ENCODE peak calls at places on chromosome 20, in ten cellular contexts. N is brain microvascular endothelial cell, Q is lung, M is heart left ventricle, L is cardiac fibroblast, T is tibial nerve, X is lower lobe of right lung, G is bronchial epithelial cell, Z is mammary epithelial cell, A is ovary. O is an unnamed sample.

GRCh38 chr20:58113706-58114105 is 114.7 kb downstream of the ANKRD60 start:
- DNase-seq in M (no peak), T (no peak), X (no peak), A (no peak), Q (peak; percentile 19), Z (no peak), L (no peak), G (no peak), N (no peak), O (no peak)

GRCh38 chr20:36808317-36809257 is 35.0 kb upstream of the DSN1 start:
- DNase-seq in M (peak; percentile 86), L (peak; percentile 95), Z (peak; percentile 64), X (peak; percentile 82), G (peak; percentile 89), T (peak; percentile 39), N (peak; percentile 84), Q (peak; percentile 66), A (peak; percentile 60), O (peak; percentile 96)

GRCh38 chr20:61934716-61935530 is 130.8 kb downstream of the TAF4 start:
- DNase-seq in M (no peak), G (no peak), A (peak; percentile 7), Q (no peak), X (peak; percentile 25), L (no peak), T (peak; percentile 1), Z (no peak), N (no peak), O (no peak)

GRCh38 chr20:46705378-46705729 is 4.1 kb upstream of the SLC2A10 start:
- DNase-seq in Q (no peak), Z (no peak), T (no peak), G (no peak), N (no peak), A (no peak), L (no peak), X (no peak), M (no peak), O (no peak)

GRCh38 chr20:58028123-58028522 is 200.3 kb downstream of the ANKRD60 start:
- DNase-seq in Q (no peak), L (no peak), M (no peak), T (no peak), G (no peak), Z (no peak), X (no peak), N (no peak), A (no peak), O (no peak)

GRCh38 chr20:24492031-24492607 is 22.7 kb downstream of the SYNDIG1 start:
- DNase-seq in L (no peak), M (no peak), G (no peak), A (no peak), Q (no peak), Z (no peak), X (no peak), T (no peak), N (no peak), O (no peak)

GRCh38 chr20:1624811-1625690 is 5.2 kb upstream of the SIRPB1 start:
- DNase-seq in T (no peak), X (no peak), N (no peak), Q (no peak), G (no peak), L (no peak), M (no peak), Z (no peak), A (no peak), O (no peak)

GRCh38 chr20:11249239-11249638 is 575.4 kb upstream of the JAG1 start:
- DNase-seq in A (no peak), X (no peak), Q (no peak), N (no peak), L (no peak), Z (no peak), T (no peak), G (no peak), M (no peak), O (no peak)

GRCh38 chr20:62021794-62022419 is 43.8 kb downstream of the TAF4 start:
- DNase-seq in A (no peak), N (no peak), X (peak; percentile 18), G (no peak), L (no peak), M (peak; percentile 60), Q (no peak), T (no peak), Z (no peak), O (no peak)

GRCh38 chr20:11676618-11677289 is 240.9 kb upstream of the BTBD3 start:
- DNase-seq in X (no peak), Q (peak; percentile 44), Z (peak; percentile 27), L (peak; percentile 64), G (peak; percentile 35), T (no peak), M (peak; percentile 55), A (no peak), N (peak; percentile 2), O (peak; percentile 57)

DNA sequence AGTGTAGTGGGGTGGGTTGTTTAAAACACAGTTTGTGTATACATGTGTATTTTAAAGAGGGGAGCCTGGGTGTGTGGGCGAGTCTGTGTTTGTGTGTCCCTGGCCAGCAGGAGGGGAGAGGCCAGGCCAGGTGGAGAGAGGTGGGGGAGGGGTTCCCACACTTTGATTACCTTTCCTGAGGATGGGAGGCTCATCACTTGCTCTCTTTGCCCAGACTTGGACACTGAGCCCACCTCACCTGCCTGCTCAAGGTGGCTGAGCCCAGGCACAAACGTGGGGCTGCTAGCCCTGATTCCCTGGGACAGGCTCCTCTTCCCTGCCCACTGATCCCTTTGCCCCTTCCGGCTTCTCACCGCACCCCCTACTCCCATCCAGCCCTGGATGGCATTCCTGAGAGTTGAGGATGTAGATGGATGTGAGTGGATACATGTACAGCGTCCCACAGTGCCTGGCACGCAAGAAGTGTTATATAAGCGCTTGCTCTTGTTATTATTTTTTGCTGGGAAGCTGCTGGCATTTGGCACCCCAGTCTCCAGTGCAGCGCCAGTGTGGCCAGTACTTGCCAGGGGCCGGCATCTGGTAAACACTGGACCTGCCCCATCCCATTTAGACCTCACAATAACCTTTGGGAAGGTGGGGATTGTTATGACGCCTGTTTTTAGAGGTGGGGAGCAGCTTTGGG is 2.7 kb downstream of the CEBPB start:
- DNase-seq in X (no peak), Z (peak; percentile 45), A (peak; percentile 53), Q (no peak), T (no peak), G (no peak), L (peak; percentile 44), N (no peak), M (peak; percentile 56), O (no peak)
- TF ChIP-seq CTCF in X (no peak), Z (no peak), A (no peak), Q (no peak), T (no peak), G (no peak), L (no peak), N (no peak), M (no peak), O (no peak)

GRCh38 chr20:16393836-16394235 is 179.4 kb downstream of the KIF16B start:
- DNase-seq in N (no peak), L (no peak), T (no peak), G (no peak), Q (no peak), A (no peak), M (no peak), Z (no peak), X (no peak), O (no peak)

GRCh38 chr20:16391003-16391402 is 182.2 kb downstream of the KIF16B start:
- DNase-seq in L (no peak), Q (no peak), X (no peak), G (no peak), N (no peak), A (no peak), T (no peak), Z (no peak), M (no peak), O (no peak)

GRCh38 chr20:16394784-16395183 is 178.5 kb downstream of the KIF16B start:
- DNase-seq in G (no peak), X (no peak), L (no peak), A (no peak), Q (no peak), N (no peak), M (no peak), T (no peak), Z (no peak), O (no peak)

GRCh38 chr20:16393297-16393696 is 180.0 kb downstream of the KIF16B start:
- DNase-seq in G (no peak), Z (no peak), L (no peak), X (no peak), N (no peak), Q (no peak), T (no peak), A (no peak), M (no peak), O (no peak)

DNA sequence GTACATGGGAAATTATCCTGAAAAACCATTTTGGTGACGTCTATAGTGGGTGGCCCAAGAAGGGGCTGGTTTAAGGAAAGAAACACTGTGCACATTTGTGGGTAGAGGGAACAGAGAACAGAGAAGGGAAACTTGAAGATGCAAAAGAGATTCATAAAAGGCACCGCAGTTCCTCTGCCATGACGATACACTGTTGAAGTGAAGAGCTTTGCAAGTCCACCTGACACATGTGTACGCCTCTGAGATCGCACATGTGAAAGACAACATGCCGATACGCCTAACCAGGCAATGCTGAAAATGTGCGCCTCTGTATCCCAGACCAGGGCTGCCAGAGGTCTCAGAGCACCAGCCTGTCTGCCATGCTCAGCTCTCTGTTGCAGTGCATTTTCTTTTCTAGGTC is 180.9 kb downstream of the KIF16B start:
- DNase-seq in N (no peak), A (no peak), T (no peak), Q (no peak), M (no peak), L (no peak), Z (no peak), G (no peak), X (no peak), O (no peak)
- H3K4me3 ChIP-seq in N (no peak overlapping the region), A (no peak overlapping the region), T (no peak overlapping the region), Q (no peak overlapping the region), M (no peak overlapping the region), L (no peak overlapping the region), Z (no peak overlapping the region), G (no peak overlapping the region), X (no peak overlapping the region), O (no peak overlapping the region)

DNA sequence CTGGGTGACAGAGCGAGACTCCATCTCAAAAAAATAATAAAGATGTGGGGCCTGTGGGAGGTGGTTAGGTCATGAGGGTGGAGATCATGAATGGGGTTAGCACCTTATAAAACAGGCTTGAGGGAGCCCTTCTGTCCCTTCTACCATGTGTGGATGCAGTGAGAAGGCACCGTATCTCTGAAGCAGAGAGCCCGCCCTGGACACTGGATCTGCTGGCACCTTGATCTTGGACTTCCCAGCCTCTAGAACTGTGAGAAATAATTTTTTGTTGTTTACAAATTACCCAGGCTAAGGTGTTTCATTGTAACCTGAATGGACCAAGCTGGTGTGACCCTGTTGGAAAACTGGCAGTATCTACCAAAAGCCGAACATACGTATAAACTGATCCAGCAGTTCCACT is 15.7 kb upstream of the PANK2 start:
- DNase-seq in Z (no peak), G (no peak), M (no peak), Q (no peak), X (no peak), N (no peak), L (no peak), T (no peak), A (no peak), O (no peak)
- TF ChIP-seq CTCF in Z (no peak), G (no peak), M (no peak), Q (no peak), X (no peak), N (no peak), L (no peak), T (no peak), A (no peak), O (no peak)

GRCh38 chr20:41248371-41249024 is 69.0 kb downstream of the ZHX3 start:
- DNase-seq in X (no peak), M (no peak), G (no peak), L (peak; percentile 95), Q (no peak), Z (no peak), N (peak; percentile 48), A (no peak), T (no peak), O (no peak)
- H3K4me3 ChIP-seq in X (no peak overlapping the region), M (no peak overlapping the region), G (no peak overlapping the region), L (no peak overlapping the region), Q (no peak overlapping the region), Z (no peak overlapping the region), N (no peak overlapping the region), A (no peak overlapping the region), T (no peak overlapping the region), O (no peak overlapping the region)